ENCODE peak calls at places on chromosomes 3 and 15, in seven cellular contexts. One of them, this sample, is unnamed.

GRCh38 chr3:81660036-81660435 is 101.4 kb downstream of the GBE1 start:
- DNase-seq in HCT116: no peak
- DNase-seq in SK-N-SH: no peak
- DNase-seq in H1: no peak
- DNase-seq in K562: no peak
- DNase-seq in GM12878: no peak
- DNase-seq in HepG2: no peak
- DNase-seq in this sample: no peak

GRCh38 chr15:77535845-77536244 is 96.9 kb downstream of the LINGO1 start:
- DNase-seq in SK-N-SH: no peak
- DNase-seq in HCT116: peak
- DNase-seq in HepG2: no peak
- DNase-seq in H1: no peak
- DNase-seq in GM12878: no peak
- DNase-seq in K562: peak
- DNase-seq in this sample: no peak

GRCh38 chr3:111732248-111732879 is 126.7 kb upstream of the PHLDB2 start:
- DNase-seq in K562: no peak
- DNase-seq in H1: no peak
- DNase-seq in HepG2: peak
- DNase-seq in SK-N-SH: no peak
- DNase-seq in GM12878: no peak
- DNase-seq in HCT116: no peak
- DNase-seq in this sample: peak

GRCh38 chr3:26535151-26535550 is 87.4 kb upstream of the LRRC3B start:
- DNase-seq in GM12878: no peak
- DNase-seq in SK-N-SH: no peak
- DNase-seq in H1: no peak
- DNase-seq in K562: no peak
- DNase-seq in HCT116: no peak
- DNase-seq in HepG2: no peak
- DNase-seq in this sample: no peak

GRCh38 chr15:70508561-70509281 is 254.6 kb downstream of the UACA start:
- DNase-seq in HepG2: peak
- DNase-seq in H1: no peak
- DNase-seq in GM12878: no peak
- DNase-seq in HCT116: no peak
- DNase-seq in SK-N-SH: no peak
- DNase-seq in K562: no peak
- DNase-seq in this sample: no peak

GRCh38 chr3:45677841-45678240 is 11.4 kb upstream of the SACM1L start:
- DNase-seq in GM12878: no peak
- DNase-seq in SK-N-SH: no peak
- DNase-seq in HCT116: no peak
- DNase-seq in K562: no peak
- DNase-seq in HepG2: no peak
- DNase-seq in H1: no peak
- DNase-seq in this sample: no peak

GRCh38 chr3:194129581-194130133 is 6.3 kb upstream of the HES1 start:
- DNase-seq in HCT116: no peak
- DNase-seq in GM12878: no peak
- DNase-seq in H1: no peak
- DNase-seq in HepG2: peak
- DNase-seq in K562: no peak
- DNase-seq in SK-N-SH: no peak
- DNase-seq in this sample: no peak

GRCh38 chr3:58507356-58508062 is 15.6 kb downstream of the KCTD6 start:
- DNase-seq in K562: no peak
- DNase-seq in GM12878: no peak
- DNase-seq in HCT116: no peak
- DNase-seq in SK-N-SH: no peak
- DNase-seq in HepG2: no peak
- DNase-seq in H1: no peak
- DNase-seq in this sample: peak

GRCh38 chr15:52392008-52392687 is 96.5 kb upstream of the MYO5C start:
- DNase-seq in K562: no peak
- DNase-seq in HCT116: no peak
- DNase-seq in GM12878: no peak
- DNase-seq in HepG2: no peak
- DNase-seq in H1: peak
- DNase-seq in SK-N-SH: no peak
- DNase-seq in this sample: peak

GRCh38 chr3:48661501-48662139 is 1.1 kb downstream of the CELSR3 start:
- DNase-seq in H1: no peak
- DNase-seq in K562: peak
- DNase-seq in HepG2: peak
- DNase-seq in HCT116: no peak
- DNase-seq in SK-N-SH: no peak
- DNase-seq in GM12878: no peak
- DNase-seq in this sample: no peak

GRCh38 chr15:89034305-89034704 is 54.0 kb upstream of the ABHD2 start:
- DNase-seq in SK-N-SH: no peak
- DNase-seq in GM12878: no peak
- DNase-seq in HCT116: peak
- DNase-seq in HepG2: peak
- DNase-seq in H1: no peak
- DNase-seq in K562: peak
- DNase-seq in this sample: peak

GRCh38 chr3:59341441-59341840 is 291.6 kb upstream of the CFAP20DC start:
- DNase-seq in K562: no peak
- DNase-seq in HepG2: no peak
- DNase-seq in H1: no peak
- DNase-seq in HCT116: no peak
- DNase-seq in SK-N-SH: no peak
- DNase-seq in GM12878: no peak
- DNase-seq in this sample: no peak

GRCh38 chr3:18370672-18371071 is 54.5 kb downstream of the SATB1 start:
- DNase-seq in H1: no peak
- DNase-seq in HepG2: no peak
- DNase-seq in K562: no peak
- DNase-seq in HCT116: no peak
- DNase-seq in GM12878: no peak
- DNase-seq in SK-N-SH: no peak
- DNase-seq in this sample: no peak

GRCh38 chr15:39501366-39501765 is 79.5 kb upstream of the THBS1 start:
- DNase-seq in GM12878: no peak
- DNase-seq in H1: no peak
- DNase-seq in K562: no peak
- DNase-seq in HCT116: no peak
- DNase-seq in SK-N-SH: no peak
- DNase-seq in HepG2: no peak
- DNase-seq in this sample: no peak

GRCh38 chr15:77589839-77590238 is 42.9 kb downstream of the LINGO1 start:
- DNase-seq in GM12878: no peak
- DNase-seq in HCT116: no peak
- DNase-seq in HepG2: peak
- DNase-seq in H1: no peak
- DNase-seq in K562: no peak
- DNase-seq in SK-N-SH: no peak
- DNase-seq in this sample: no peak

GRCh38 chr3:151787626-151788025 is 26.3 kb upstream of the AADAC start:
- DNase-seq in GM12878: no peak
- DNase-seq in HCT116: no peak
- DNase-seq in H1: no peak
- DNase-seq in HepG2: no peak
- DNase-seq in K562: no peak
- DNase-seq in SK-N-SH: no peak
- DNase-seq in this sample: no peak

GRCh38 chr15:84402856-84403608 is 167.5 kb downstream of the GOLGA6L4 start:
- DNase-seq in K562: no peak
- DNase-seq in H1: no peak
- DNase-seq in SK-N-SH: no peak
- DNase-seq in HepG2: no peak
- DNase-seq in GM12878: no peak
- DNase-seq in HCT116: no peak
- DNase-seq in this sample: no peak

GRCh38 chr3:36893137-36893557 is 51.7 kb downstream of the TRANK1 start:
- DNase-seq in HCT116: no peak
- DNase-seq in HepG2: no peak
- DNase-seq in K562: peak
- DNase-seq in H1: no peak
- DNase-seq in SK-N-SH: no peak
- DNase-seq in GM12878: no peak
- DNase-seq in this sample: no peak

GRCh38 chr3:58164916-58165821 is 45.6 kb downstream of the DNASE1L3 start:
- DNase-seq in K562: no peak
- DNase-seq in HCT116: no peak
- DNase-seq in HepG2: peak
- DNase-seq in GM12878: no peak
- DNase-seq in H1: no peak
- DNase-seq in SK-N-SH: no peak
- DNase-seq in this sample: no peak

GRCh38 chr15:66704019-66704782 is 2.2 kb downstream of the SMAD6 start:
- DNase-seq in GM12878: no peak
- DNase-seq in HCT116: no peak
- DNase-seq in SK-N-SH: no peak
- DNase-seq in K562: no peak
- DNase-seq in HepG2: no peak
- DNase-seq in H1: no peak
- DNase-seq in this sample: no peak

GRCh38 chr3:188974856-188975611 is 196.7 kb upstream of the TPRG1 start:
- DNase-seq in GM12878: no peak
- DNase-seq in HepG2: no peak
- DNase-seq in SK-N-SH: no peak
- DNase-seq in HCT116: no peak
- DNase-seq in K562: no peak
- DNase-seq in H1: no peak
- DNase-seq in this sample: no peak

GRCh38 chr3:78153973-78154372 is 1114.1 kb downstream of the ROBO2 start:
- DNase-seq in SK-N-SH: no peak
- DNase-seq in K562: no peak
- DNase-seq in HepG2: no peak
- DNase-seq in HCT116: no peak
- DNase-seq in GM12878: no peak
- DNase-seq in H1: no peak
- DNase-seq in this sample: no peak

GRCh38 chr15:90336705-90337141 is 15.4 kb upstream of the ZNF774 start:
- DNase-seq in H1: no peak
- DNase-seq in GM12878: no peak
- DNase-seq in K562: no peak
- DNase-seq in SK-N-SH: no peak
- DNase-seq in HCT116: no peak
- DNase-seq in HepG2: no peak
- DNase-seq in this sample: no peak

GRCh38 chr3:125042725-125043406 is 12.9 kb downstream of the HEG1 start:
- DNase-seq in SK-N-SH: no peak
- DNase-seq in HCT116: no peak
- DNase-seq in HepG2: no peak
- DNase-seq in GM12878: no peak
- DNase-seq in K562: no peak
- DNase-seq in H1: no peak
- DNase-seq in this sample: no peak

DNA sequence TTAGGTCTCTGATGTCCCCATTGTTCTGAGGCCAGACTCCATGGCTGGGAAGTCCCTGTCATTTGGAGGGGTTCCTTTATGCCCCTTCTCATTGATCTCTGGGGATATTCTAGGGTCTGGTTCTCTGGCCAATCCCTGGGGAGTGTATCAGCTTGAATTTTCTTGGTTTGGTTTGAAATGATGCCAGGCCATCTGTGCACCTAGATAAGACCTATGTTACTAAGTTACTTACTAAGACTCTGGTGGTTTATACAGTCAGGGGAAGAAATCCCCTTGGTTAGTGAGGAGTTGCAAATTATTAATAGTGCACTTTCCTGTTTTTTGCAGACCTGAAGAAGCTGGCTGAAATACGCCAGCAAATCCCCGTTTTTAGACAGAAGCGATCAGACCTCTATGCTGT is 20.3 kb downstream of the NIT2 start:
- DNase-seq in SK-N-SH: no peak
- DNase-seq in GM12878: no peak
- DNase-seq in K562: no peak
- DNase-seq in HCT116: no peak
- DNase-seq in HepG2: no peak
- DNase-seq in H1: no peak
- DNase-seq in this sample: no peak
- TF ChIP-seq JUND in SK-N-SH: no peak
- TF ChIP-seq JUND in GM12878: no peak
- TF ChIP-seq JUND in K562: no peak
- TF ChIP-seq JUND in HCT116: no peak
- TF ChIP-seq JUND in HepG2: no peak
- TF ChIP-seq JUND in H1: no peak
- TF ChIP-seq JUND in this sample: no peak

DNA sequence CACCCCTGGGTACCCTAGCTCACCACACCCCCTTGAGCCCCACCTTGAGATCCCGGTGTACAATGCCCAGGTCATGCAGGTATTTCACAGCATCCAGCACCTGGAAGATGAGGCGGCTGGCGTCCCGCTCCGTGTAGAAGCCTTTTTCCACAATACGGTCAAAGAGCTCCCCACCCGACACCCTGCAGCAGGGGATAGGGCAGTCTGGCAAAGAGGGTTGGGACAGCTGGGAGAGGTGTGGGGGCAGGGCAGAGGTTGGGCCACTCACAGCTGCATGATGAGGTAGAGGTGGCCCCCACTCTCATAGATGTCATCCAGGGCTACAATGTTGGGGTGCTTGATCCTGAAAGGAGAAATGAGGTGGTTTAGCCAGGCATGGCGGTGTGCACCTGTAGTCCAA is 6.9 kb downstream of the CAMK1 start:
- DNase-seq in HCT116: no peak
- DNase-seq in GM12878: no peak
- DNase-seq in H1: no peak
- DNase-seq in SK-N-SH: no peak
- DNase-seq in HepG2: no peak
- DNase-seq in K562: no peak
- DNase-seq in this sample: no peak
- TF ChIP-seq JUND in HCT116: no peak
- TF ChIP-seq JUND in GM12878: no peak
- TF ChIP-seq JUND in H1: no peak
- TF ChIP-seq JUND in SK-N-SH: no peak
- TF ChIP-seq JUND in HepG2: no peak
- TF ChIP-seq JUND in K562: no peak
- TF ChIP-seq JUND in this sample: no peak

GRCh38 chr3:177724020-177724638 is 526.8 kb upstream of the TBL1XR1 start:
- DNase-seq in SK-N-SH: no peak
- DNase-seq in H1: no peak
- DNase-seq in HCT116: no peak
- DNase-seq in HepG2: no peak
- DNase-seq in GM12878: no peak
- DNase-seq in K562: no peak
- DNase-seq in this sample: no peak
- TF ChIP-seq JUND in SK-N-SH: no peak
- TF ChIP-seq JUND in H1: no peak
- TF ChIP-seq JUND in HCT116: no peak
- TF ChIP-seq JUND in HepG2: no peak
- TF ChIP-seq JUND in GM12878: no peak
- TF ChIP-seq JUND in K562: no peak
- TF ChIP-seq JUND in this sample: no peak

DNA sequence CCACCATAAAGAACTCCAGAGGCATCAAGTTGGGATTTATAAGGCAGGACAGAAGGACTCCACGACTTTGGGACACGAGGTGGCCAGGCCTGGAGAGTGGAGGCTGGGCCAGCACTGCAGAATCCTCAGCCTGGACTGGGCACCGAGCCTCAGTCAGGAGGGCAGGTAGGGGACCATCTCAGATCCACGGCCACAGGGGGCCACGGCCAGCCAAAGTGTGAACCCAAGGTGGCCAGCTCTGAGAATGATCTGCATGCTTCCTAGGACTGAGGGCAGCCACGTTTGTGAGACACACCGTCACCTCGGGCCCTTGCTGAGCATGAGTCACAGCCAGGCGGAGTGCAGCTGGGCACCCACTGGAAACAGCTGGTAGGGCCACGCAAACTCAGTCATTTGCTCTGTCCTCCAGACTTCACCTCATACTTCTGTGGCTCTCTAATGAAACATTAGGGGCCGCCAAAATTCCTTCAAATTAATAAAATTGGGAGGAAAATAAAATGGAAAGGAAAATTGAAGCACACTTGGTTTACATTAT is 65.8 kb downstream of the CTNNB1 start:
- DNase-seq in K562: no peak
- DNase-seq in HCT116: peak
- DNase-seq in HepG2: no peak
- DNase-seq in GM12878: no peak
- DNase-seq in H1: no peak
- DNase-seq in SK-N-SH: no peak
- DNase-seq in this sample: no peak
- TF ChIP-seq JUND in K562: no peak
- TF ChIP-seq JUND in HCT116: peak
- TF ChIP-seq JUND in HepG2: no peak
- TF ChIP-seq JUND in GM12878: no peak
- TF ChIP-seq JUND in H1: no peak
- TF ChIP-seq JUND in SK-N-SH: no peak
- TF ChIP-seq JUND in this sample: no peak